ENCODE peak calls at places on chromosomes 4 and X, in eight cellular contexts. S is fibroblast of pulmonary artery; O is activated CD4-positive, CD25-positive, alpha-beta regulatory T cell treated with anti-CD3 and anti-CD28 coated beads, Interleukin-2, amount 50 U/mL, for 16 hours; F is WTC11; U is DND-41; R is adrenal gland; N is activated CD4-positive, alpha-beta T cell treated with anti-CD3 and anti-CD28 coated beads, Interleukin-2, amount 50 U/mL, for 24 hours; B is NCI-H1105 treated with DMSO at 0.1 percent for 48 hours. C is an unnamed sample.

GRCh38 chr4:10403633-10404445 is 53.4 kb downstream of the ZNF518B start:
- DNase-seq in U (peak), F (no peak), S (peak), B (peak), N (no peak), O (no peak), R (no peak), C (no peak)

GRCh38 chrX:18674417-18674787 is 2.5 kb upstream of the RS1 start:
- DNase-seq in N (no peak), F (peak), B (peak), O (no peak), U (peak), R (peak), S (no peak), C (no peak)

GRCh38 chr4:91268913-91269312 is 1034.9 kb upstream of the GRID2 start:
- DNase-seq in N (no peak), F (no peak), S (no peak), U (no peak), R (no peak), B (no peak), O (no peak), C (no peak)

GRCh38 chrX:109875831-109876230 is 127.1 kb upstream of the TMEM164 start:
- DNase-seq in B (no peak), U (no peak), S (no peak), O (no peak), R (no peak), N (no peak), F (no peak), C (no peak)

GRCh38 chr4:105191621-105192210 is 45.0 kb downstream of the TET2 start:
- DNase-seq in B (no peak), O (no peak), S (peak), R (no peak), N (no peak), F (no peak), U (no peak), C (no peak)

GRCh38 chrX:21813612-21814368 is 25.6 kb upstream of the MBTPS2 start:
- DNase-seq in S (no peak), O (no peak), B (no peak), R (no peak), F (no peak), U (no peak), N (no peak), C (no peak)

GRCh38 chrX:15206306-15206705 is 63.6 kb downstream of the ASB9 start:
- DNase-seq in O (no peak), S (no peak), U (no peak), R (no peak), N (no peak), B (peak), F (no peak), C (no peak)

GRCh38 chr4:7124643-7125442 is 57.0 kb upstream of the GRPEL1 start:
- DNase-seq in U (no peak), F (no peak), S (peak), N (no peak), R (peak), O (no peak), B (peak), C (no peak)

GRCh38 chr4:108700358-108700757 is 50.0 kb downstream of the OSTC start:
- DNase-seq in O (no peak), F (no peak), S (peak), R (no peak), B (no peak), U (no peak), N (no peak), C (no peak)

GRCh38 chr4:163651761-163652160 is 157.3 kb downstream of the TMA16 start:
- DNase-seq in B (no peak), S (no peak), N (no peak), U (no peak), F (no peak), O (no peak), R (no peak), C (no peak)

GRCh38 chrX:8668797-8669196 is 63.1 kb downstream of the ANOS1 start:
- DNase-seq in F (no peak), U (no peak), S (no peak), R (no peak), B (no peak), N (no peak), O (no peak), C (no peak)

GRCh38 chr4:25448379-25449109 is 71.5 kb downstream of the ANAPC4 start:
- DNase-seq in F (no peak), B (no peak), O (no peak), N (no peak), R (no peak), S (peak), U (no peak), C (no peak)

GRCh38 chrX:78075787-78076389 is 28.2 kb upstream of the PGK1 start:
- DNase-seq in B (no peak), O (no peak), F (no peak), R (no peak), U (no peak), S (no peak), N (peak), C (no peak)

GRCh38 chrX:17521871-17522693 is 147.1 kb downstream of the NHS start:
- DNase-seq in R (no peak), F (peak), N (no peak), S (peak), U (no peak), B (peak), O (no peak), C (no peak)

GRCh38 chr4:111989817-111990216 is 155.4 kb upstream of the FAM241A start:
- DNase-seq in O (no peak), N (no peak), S (no peak), R (no peak), U (no peak), B (no peak), F (no peak), C (no peak)

GRCh38 chrX:102739642-102740041 is 19.1 kb downstream of the GPRASP3 start:
- DNase-seq in F (no peak), N (no peak), U (no peak), O (no peak), R (no peak), S (no peak), B (no peak), C (no peak)

GRCh38 chr4:6152879-6153705 is 47.3 kb downstream of the JAKMIP1 start:
- DNase-seq in B (no peak), R (no peak), F (no peak), S (no peak), U (no peak), N (no peak), O (no peak), C (no peak)

GRCh38 chr4:5887361-5888221 is 5.3 kb downstream of the CRMP1 start:
- DNase-seq in B (no peak), F (peak), R (no peak), N (no peak), O (no peak), S (no peak), U (no peak), C (no peak)

GRCh38 chr4:152117501-152117900 is 356.7 kb upstream of the GATB start:
- DNase-seq in O (no peak), S (no peak), N (no peak), F (no peak), B (no peak), U (no peak), R (no peak), C (no peak)

GRCh38 chr4:185573651-185574199 is 38.4 kb upstream of the PDLIM3 start:
- DNase-seq in R (peak), N (no peak), F (peak), B (no peak), U (no peak), O (no peak), S (peak), C (no peak)

GRCh38 chr4:176441594-176441993 is 121.8 kb downstream of the SPCS3 start:
- DNase-seq in U (no peak), R (no peak), O (no peak), B (no peak), F (no peak), N (no peak), S (no peak), C (no peak)

GRCh38 chr4:123350191-123350544 is 46.4 kb upstream of the SPRY1 start:
- DNase-seq in R (no peak), F (peak), U (no peak), B (peak), O (no peak), N (no peak), S (peak), C (no peak)

GRCh38 chrX:81120936-81121351 is 80.8 kb downstream of the HMGN5 start:
- DNase-seq in O (no peak), S (peak), B (peak), U (no peak), F (peak), N (no peak), R (peak), C (peak)

GRCh38 chr4:144399927-144400326 is 246.0 kb upstream of the HHIP start:
- DNase-seq in O (no peak), S (peak), R (peak), F (no peak), B (peak), N (no peak), U (peak), C (no peak)

GRCh38 chr4:2318476-2318875 is 56.6 kb upstream of the MXD4 start:
- DNase-seq in N (no peak), U (no peak), B (no peak), R (no peak), S (no peak), F (no peak), O (no peak), C (no peak)

GRCh38 chrX:34300871-34301270 is 168.8 kb upstream of the FAM47A start:
- DNase-seq in F (peak), U (peak), R (peak), S (peak), O (no peak), N (peak), B (peak), C (no peak)

GRCh38 chr4:26220704-26221103 is 100.1 kb upstream of the RBPJ start:
- DNase-seq in U (no peak), S (peak), O (no peak), N (no peak), B (no peak), R (no peak), F (no peak), C (no peak)

GRCh38 chrX:136261316-136261715 is 10.1 kb upstream of the MAP7D3 start:
- DNase-seq in N (no peak), O (no peak), B (no peak), R (no peak), F (no peak), U (no peak), S (no peak), C (no peak)